ENCODE peak calls at places on chromosomes 11 and 22, in ten cellular contexts. J, K, O, L, U, Q, S, W, H and C are unnamed samples.

GRCh38 chr11:36317992-36318391 is 21.9 kb downstream of the PRR5L start:
- DNase-seq in S (no peak), H (no peak), K (no peak), O (no peak), L (no peak), W (no peak), Q (no peak), U (no peak), J (no peak), C (no peak)

GRCh38 chr22:36433318-36434231 is 45.8 kb upstream of the MYH9 start:
- DNase-seq in K (no peak), U (no peak), H (no peak), L (no peak), Q (peak; percentile 36), J (no peak), O (no peak), S (no peak), W (no peak), C (no peak)

GRCh38 chr22:38135133-38135706 is 24.7 kb upstream of the BAIAP2L2 start:
- DNase-seq in O (no peak), W (no peak), U (no peak), S (peak; percentile 65), J (no peak), Q (peak; percentile 86), L (no peak), K (no peak), H (no peak), C (no peak)

GRCh38 chr11:85723088-85723487 is 37.1 kb upstream of the CCDC89 start:
- DNase-seq in Q (no peak), L (no peak), H (no peak), U (no peak), J (no peak), K (no peak), S (no peak), O (no peak), W (no peak), C (no peak)

GRCh38 chr11:107044503-107044902 is 26.2 kb upstream of the GUCY1A2 start:
- DNase-seq in L (no peak), S (no peak), U (no peak), J (no peak), Q (peak; percentile 72), K (no peak), W (no peak), H (no peak), O (no peak), C (no peak)

GRCh38 chr11:126943319-126943718 is 57.3 kb downstream of the KIRREL3 start:
- DNase-seq in U (no peak), Q (no peak), K (no peak), L (no peak), J (no peak), O (no peak), H (no peak), S (no peak), W (no peak), C (no peak)

GRCh38 chr11:78801161-78801884 is 226.7 kb upstream of the NARS2 start:
- DNase-seq in K (no peak), U (no peak), H (no peak), Q (peak; percentile 98), O (no peak), W (no peak), S (no peak), L (no peak), J (peak; percentile 61), C (no peak)

GRCh38 chr11:75147875-75148263 is 3.0 kb upstream of the SLCO2B1 start:
- DNase-seq in O (no peak), U (peak; percentile 43), S (no peak), K (no peak), L (peak; percentile 57), Q (no peak), J (peak; percentile 69), W (no peak), H (no peak), C (peak; percentile 69)

GRCh38 chr11:64692764-64693331 is 30.1 kb downstream of the NRXN2 start:
- DNase-seq in O (no peak), W (no peak), J (no peak), U (no peak), K (no peak), Q (no peak), L (no peak), S (no peak), H (no peak), C (no peak)

GRCh38 chr22:19855504-19856409 is 1.1 kb upstream of the GNB1L start:
- DNase-seq in H (no peak), W (no peak), U (peak; percentile 60), J (peak; percentile 43), L (peak; percentile 68), O (peak; percentile 41), Q (peak; percentile 55), S (peak; percentile 90), K (peak; percentile 68), C (peak; percentile 74)

GRCh38 chr11:42253156-42253555 is 793.7 kb upstream of the LRRC4C start:
- DNase-seq in H (no peak), K (no peak), O (no peak), Q (no peak), J (no peak), S (no peak), L (no peak), U (no peak), W (no peak), C (no peak)

GRCh38 chr22:27866136-27867091 is 52.6 kb downstream of the PITPNB start:
- DNase-seq in S (peak; percentile 8), H (no peak), J (no peak), O (no peak), L (peak; percentile 56), U (no peak), W (no peak), Q (peak; percentile 92), K (no peak), C (peak; percentile 48)

GRCh38 chr11:30143098-30143705 is 87.6 kb upstream of the FSHB start:
- DNase-seq in J (peak; percentile 46), Q (peak; percentile 4), O (peak; percentile 26), W (peak; percentile 38), L (no peak), H (peak; percentile 55), K (peak; percentile 54), S (peak; percentile 41), U (peak; percentile 33), C (no peak)

GRCh38 chr11:118084247-118084646 is 2.5 kb downstream of the SMIM35 start:
- DNase-seq in H (no peak), U (peak; percentile 71), S (peak; percentile 26), Q (no peak), W (no peak), O (no peak), K (peak; percentile 60), L (no peak), J (peak; percentile 45), C (no peak)